ENCODE peak calls at places on chromosomes 13 and 19, in nine cellular contexts. One of them, this sample, is unnamed.

GRCh38 chr19:16462757-16463250 is 9.0 kb downstream of the EPS15L1 start:
- DNase-seq in Caco-2: no peak
- DNase-seq in tibial nerve: no peak
- DNase-seq in fibroblast of the aortic adventitia: no peak
- DNase-seq in cardiac muscle cell: no peak
- DNase-seq in endodermal cell: no peak
- DNase-seq in upper lobe of right lung: no peak
- DNase-seq in lower lobe of right lung: no peak
- DNase-seq in cardiac fibroblast: peak
- DNase-seq in this sample: no peak

GRCh38 chr19:3065675-3066357 is 3.5 kb upstream of the TLE5 start:
- DNase-seq in Caco-2: peak
- DNase-seq in tibial nerve: no peak
- DNase-seq in fibroblast of the aortic adventitia: no peak
- DNase-seq in cardiac muscle cell: no peak
- DNase-seq in endodermal cell: no peak
- DNase-seq in upper lobe of right lung: no peak
- DNase-seq in lower lobe of right lung: no peak
- DNase-seq in cardiac fibroblast: no peak
- DNase-seq in this sample: no peak

GRCh38 chr19:13790354-13790753 is 4.9 kb upstream of the ZSWIM4 start:
- DNase-seq in Caco-2: no peak
- DNase-seq in tibial nerve: no peak
- DNase-seq in fibroblast of the aortic adventitia: no peak
- DNase-seq in cardiac muscle cell: no peak
- DNase-seq in endodermal cell: no peak
- DNase-seq in upper lobe of right lung: no peak
- DNase-seq in lower lobe of right lung: no peak
- DNase-seq in cardiac fibroblast: peak
- DNase-seq in this sample: peak

GRCh38 chr13:97395437-97396136 is 38.4 kb upstream of the RAP2A start:
- DNase-seq in Caco-2: no peak
- DNase-seq in tibial nerve: no peak
- DNase-seq in fibroblast of the aortic adventitia: peak
- DNase-seq in cardiac muscle cell: no peak
- DNase-seq in endodermal cell: no peak
- DNase-seq in upper lobe of right lung: no peak
- DNase-seq in lower lobe of right lung: no peak
- DNase-seq in cardiac fibroblast: peak
- DNase-seq in this sample: peak

GRCh38 chr19:47839913-47840312 is 18.2 kb downstream of the CRX start:
- DNase-seq in Caco-2: no peak
- DNase-seq in tibial nerve: no peak
- DNase-seq in fibroblast of the aortic adventitia: no peak
- DNase-seq in cardiac muscle cell: peak
- DNase-seq in endodermal cell: peak
- DNase-seq in upper lobe of right lung: no peak
- DNase-seq in lower lobe of right lung: no peak
- DNase-seq in cardiac fibroblast: no peak
- DNase-seq in this sample: no peak

GRCh38 chr19:39045506-39045905 is 13.2 kb upstream of the FBXO27 start:
- DNase-seq in Caco-2: no peak
- DNase-seq in tibial nerve: no peak
- DNase-seq in fibroblast of the aortic adventitia: no peak
- DNase-seq in cardiac muscle cell: no peak
- DNase-seq in endodermal cell: no peak
- DNase-seq in upper lobe of right lung: no peak
- DNase-seq in lower lobe of right lung: no peak
- DNase-seq in cardiac fibroblast: no peak
- DNase-seq in this sample: no peak

GRCh38 chr19:47227347-47228167 is 3.4 kb downstream of the BBC3 start:
- DNase-seq in Caco-2: peak
- DNase-seq in tibial nerve: peak
- DNase-seq in fibroblast of the aortic adventitia: peak
- DNase-seq in cardiac muscle cell: peak
- DNase-seq in endodermal cell: peak
- DNase-seq in upper lobe of right lung: peak
- DNase-seq in lower lobe of right lung: peak
- DNase-seq in cardiac fibroblast: peak
- DNase-seq in this sample: peak

GRCh38 chr13:81987677-81988357 is 1646.9 kb upstream of the SPRY2 start:
- DNase-seq in Caco-2: no peak
- DNase-seq in tibial nerve: no peak
- DNase-seq in fibroblast of the aortic adventitia: no peak
- DNase-seq in cardiac muscle cell: no peak
- DNase-seq in endodermal cell: peak
- DNase-seq in upper lobe of right lung: no peak
- DNase-seq in lower lobe of right lung: no peak
- DNase-seq in cardiac fibroblast: no peak
- DNase-seq in this sample: no peak

GRCh38 chr19:28840891-28841290 is 372.1 kb downstream of the UQCRFS1 start:
- DNase-seq in Caco-2: no peak
- DNase-seq in tibial nerve: no peak
- DNase-seq in fibroblast of the aortic adventitia: no peak
- DNase-seq in cardiac muscle cell: no peak
- DNase-seq in endodermal cell: no peak
- DNase-seq in upper lobe of right lung: no peak
- DNase-seq in lower lobe of right lung: no peak
- DNase-seq in cardiac fibroblast: no peak
- DNase-seq in this sample: no peak

GRCh38 chr19:44753932-44754742 is 5.6 kb downstream of the BCL3 start:
- DNase-seq in Caco-2: peak
- DNase-seq in tibial nerve: peak
- DNase-seq in fibroblast of the aortic adventitia: peak
- DNase-seq in cardiac muscle cell: peak
- DNase-seq in endodermal cell: peak
- DNase-seq in upper lobe of right lung: peak
- DNase-seq in lower lobe of right lung: peak
- DNase-seq in cardiac fibroblast: peak
- DNase-seq in this sample: peak

GRCh38 chr13:27638521-27638920 is 16.8 kb downstream of the POLR1D start:
- DNase-seq in Caco-2: no peak
- DNase-seq in tibial nerve: no peak
- DNase-seq in fibroblast of the aortic adventitia: peak
- DNase-seq in cardiac muscle cell: no peak
- DNase-seq in endodermal cell: no peak
- DNase-seq in upper lobe of right lung: no peak
- DNase-seq in lower lobe of right lung: no peak
- DNase-seq in cardiac fibroblast: peak
- DNase-seq in this sample: no peak

GRCh38 chr19:33628921-33629825 is 7.4 kb downstream of the CHST8 start:
- DNase-seq in Caco-2: no peak
- DNase-seq in tibial nerve: no peak
- DNase-seq in fibroblast of the aortic adventitia: no peak
- DNase-seq in cardiac muscle cell: no peak
- DNase-seq in endodermal cell: no peak
- DNase-seq in upper lobe of right lung: no peak
- DNase-seq in lower lobe of right lung: no peak
- DNase-seq in cardiac fibroblast: no peak
- DNase-seq in this sample: no peak

GRCh38 chr13:99363949-99364348 is 56.8 kb upstream of the GPR183 start:
- DNase-seq in Caco-2: no peak
- DNase-seq in tibial nerve: no peak
- DNase-seq in fibroblast of the aortic adventitia: no peak
- DNase-seq in cardiac muscle cell: no peak
- DNase-seq in endodermal cell: no peak
- DNase-seq in upper lobe of right lung: no peak
- DNase-seq in lower lobe of right lung: no peak
- DNase-seq in cardiac fibroblast: no peak
- DNase-seq in this sample: no peak

GRCh38 chr19:18364826-18365528 is 21.0 kb upstream of the GDF15 start:
- DNase-seq in Caco-2: peak
- DNase-seq in tibial nerve: no peak
- DNase-seq in fibroblast of the aortic adventitia: peak
- DNase-seq in cardiac muscle cell: peak
- DNase-seq in endodermal cell: no peak
- DNase-seq in upper lobe of right lung: peak
- DNase-seq in lower lobe of right lung: peak
- DNase-seq in cardiac fibroblast: peak
- DNase-seq in this sample: peak

GRCh38 chr13:64755961-64756360 is 2474.2 kb downstream of the PCDH9 start:
- DNase-seq in Caco-2: no peak
- DNase-seq in tibial nerve: no peak
- DNase-seq in fibroblast of the aortic adventitia: peak
- DNase-seq in cardiac muscle cell: no peak
- DNase-seq in endodermal cell: no peak
- DNase-seq in upper lobe of right lung: no peak
- DNase-seq in lower lobe of right lung: no peak
- DNase-seq in cardiac fibroblast: no peak
- DNase-seq in this sample: peak

GRCh38 chr13:84844473-84844872 is 954.7 kb downstream of the SLITRK6 start:
- DNase-seq in Caco-2: peak
- DNase-seq in tibial nerve: no peak
- DNase-seq in fibroblast of the aortic adventitia: no peak
- DNase-seq in cardiac muscle cell: peak
- DNase-seq in endodermal cell: no peak
- DNase-seq in upper lobe of right lung: no peak
- DNase-seq in lower lobe of right lung: no peak
- DNase-seq in cardiac fibroblast: no peak
- DNase-seq in this sample: no peak

GRCh38 chr19:30066781-30067759 is 125.0 kb downstream of the URI1 start:
- DNase-seq in Caco-2: no peak
- DNase-seq in tibial nerve: no peak
- DNase-seq in fibroblast of the aortic adventitia: no peak
- DNase-seq in cardiac muscle cell: no peak
- DNase-seq in endodermal cell: peak
- DNase-seq in upper lobe of right lung: peak
- DNase-seq in lower lobe of right lung: peak
- DNase-seq in cardiac fibroblast: no peak
- DNase-seq in this sample: no peak

GRCh38 chr13:24039621-24040475 is 120.7 kb upstream of the SPATA13 start:
- DNase-seq in Caco-2: no peak
- DNase-seq in tibial nerve: no peak
- DNase-seq in fibroblast of the aortic adventitia: no peak
- DNase-seq in cardiac muscle cell: no peak
- DNase-seq in endodermal cell: no peak
- DNase-seq in upper lobe of right lung: no peak
- DNase-seq in lower lobe of right lung: no peak
- DNase-seq in cardiac fibroblast: no peak
- DNase-seq in this sample: no peak

GRCh38 chr13:51262501-51263211 is 40.5 kb downstream of the FAM124A start:
- DNase-seq in Caco-2: peak
- DNase-seq in tibial nerve: no peak
- DNase-seq in fibroblast of the aortic adventitia: no peak
- DNase-seq in cardiac muscle cell: peak
- DNase-seq in endodermal cell: no peak
- DNase-seq in upper lobe of right lung: no peak
- DNase-seq in lower lobe of right lung: no peak
- DNase-seq in cardiac fibroblast: peak
- DNase-seq in this sample: no peak
- TF ChIP-seq CTCF in Caco-2: peak
- TF ChIP-seq CTCF in tibial nerve: no peak
- TF ChIP-seq CTCF in fibroblast of the aortic adventitia: peak
- TF ChIP-seq CTCF in cardiac muscle cell: peak
- TF ChIP-seq CTCF in endodermal cell: peak
- TF ChIP-seq CTCF in upper lobe of right lung: no peak
- TF ChIP-seq CTCF in lower lobe of right lung: no peak
- TF ChIP-seq CTCF in cardiac fibroblast: peak
- TF ChIP-seq CTCF in this sample: peak

DNA sequence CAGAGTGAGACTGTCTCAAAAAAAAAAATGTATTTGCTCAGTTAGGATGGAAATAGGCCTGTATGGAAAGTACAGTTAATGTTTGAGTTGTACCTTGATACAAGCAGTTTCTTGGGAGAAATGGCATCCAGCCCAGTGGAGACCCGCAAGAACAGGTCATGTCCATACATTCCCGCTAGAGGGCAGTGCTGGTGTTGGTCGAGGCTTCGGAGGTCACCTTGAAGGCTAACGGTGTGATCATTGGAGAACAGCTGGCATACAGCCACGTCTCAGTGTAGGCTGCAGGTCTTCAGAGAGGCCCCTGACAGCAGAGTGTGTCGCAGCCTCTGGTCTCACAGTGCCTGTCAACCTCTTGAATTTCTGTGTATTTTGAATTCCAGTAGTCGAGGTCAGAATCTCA is 7.5 kb downstream of the ZNF610 start:
- DNase-seq in Caco-2: peak
- DNase-seq in tibial nerve: no peak
- DNase-seq in fibroblast of the aortic adventitia: peak
- DNase-seq in cardiac muscle cell: peak
- DNase-seq in endodermal cell: peak
- DNase-seq in upper lobe of right lung: no peak
- DNase-seq in lower lobe of right lung: no peak
- DNase-seq in cardiac fibroblast: peak
- DNase-seq in this sample: peak
- H3K4me3 ChIP-seq in Caco-2: no peak
- H3K4me3 ChIP-seq in tibial nerve: no peak
- H3K4me3 ChIP-seq in fibroblast of the aortic adventitia: no peak
- H3K4me3 ChIP-seq in cardiac muscle cell: no peak
- H3K4me3 ChIP-seq in endodermal cell: no peak
- H3K4me3 ChIP-seq in upper lobe of right lung: no peak
- H3K4me3 ChIP-seq in lower lobe of right lung: no peak
- H3K4me3 ChIP-seq in cardiac fibroblast: no peak
- H3K4me3 ChIP-seq in this sample: no peak

GRCh38 chr13:55001881-55002280 is 1973.3 kb downstream of the OLFM4 start:
- DNase-seq in Caco-2: no peak
- DNase-seq in tibial nerve: no peak
- DNase-seq in fibroblast of the aortic adventitia: no peak
- DNase-seq in cardiac muscle cell: no peak
- DNase-seq in endodermal cell: no peak
- DNase-seq in upper lobe of right lung: no peak
- DNase-seq in lower lobe of right lung: no peak
- DNase-seq in cardiac fibroblast: no peak
- DNase-seq in this sample: no peak

GRCh38 chr13:55000844-55001243 is 1972.2 kb downstream of the OLFM4 start:
- DNase-seq in Caco-2: no peak
- DNase-seq in tibial nerve: no peak
- DNase-seq in fibroblast of the aortic adventitia: no peak
- DNase-seq in cardiac muscle cell: no peak
- DNase-seq in endodermal cell: peak
- DNase-seq in upper lobe of right lung: no peak
- DNase-seq in lower lobe of right lung: no peak
- DNase-seq in cardiac fibroblast: no peak
- DNase-seq in this sample: no peak

DNA sequence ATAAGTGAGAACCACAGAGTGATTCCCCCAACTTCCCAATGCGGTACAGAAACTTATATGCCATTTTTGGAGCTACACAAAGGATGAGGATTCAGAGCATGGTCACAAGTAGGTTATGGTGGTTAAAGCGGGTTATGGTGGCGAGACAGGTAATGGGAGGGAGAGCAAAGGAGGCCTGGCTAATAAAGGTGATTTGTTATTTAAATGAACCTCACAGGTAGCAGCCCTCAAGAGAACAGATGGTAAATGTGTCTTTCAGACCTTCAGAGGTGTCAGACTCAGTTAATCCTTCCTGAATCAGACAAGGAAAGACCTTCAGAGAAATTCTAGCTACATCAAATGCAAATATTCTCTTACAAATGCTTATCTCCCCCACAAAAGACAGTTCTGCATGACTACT is 1971.4 kb downstream of the OLFM4 start:
- DNase-seq in Caco-2: no peak
- DNase-seq in tibial nerve: no peak
- DNase-seq in fibroblast of the aortic adventitia: no peak
- DNase-seq in cardiac muscle cell: no peak
- DNase-seq in endodermal cell: peak
- DNase-seq in upper lobe of right lung: no peak
- DNase-seq in lower lobe of right lung: no peak
- DNase-seq in cardiac fibroblast: no peak
- DNase-seq in this sample: no peak
- TF ChIP-seq CTCF in Caco-2: no peak
- TF ChIP-seq CTCF in tibial nerve: no peak
- TF ChIP-seq CTCF in fibroblast of the aortic adventitia: no peak
- TF ChIP-seq CTCF in cardiac muscle cell: no peak
- TF ChIP-seq CTCF in endodermal cell: no peak
- TF ChIP-seq CTCF in upper lobe of right lung: no peak
- TF ChIP-seq CTCF in lower lobe of right lung: no peak
- TF ChIP-seq CTCF in cardiac fibroblast: no peak
- TF ChIP-seq CTCF in this sample: no peak

GRCh38 chr13:39034085-39034484 is 3.8 kb downstream of the PROSER1 start:
- DNase-seq in Caco-2: no peak
- DNase-seq in tibial nerve: no peak
- DNase-seq in fibroblast of the aortic adventitia: no peak
- DNase-seq in cardiac muscle cell: no peak
- DNase-seq in endodermal cell: no peak
- DNase-seq in upper lobe of right lung: no peak
- DNase-seq in lower lobe of right lung: no peak
- DNase-seq in cardiac fibroblast: no peak
- DNase-seq in this sample: no peak
- H3K4me3 ChIP-seq in Caco-2: no peak
- H3K4me3 ChIP-seq in tibial nerve: no peak
- H3K4me3 ChIP-seq in fibroblast of the aortic adventitia: no peak
- H3K4me3 ChIP-seq in cardiac muscle cell: no peak
- H3K4me3 ChIP-seq in endodermal cell: no peak
- H3K4me3 ChIP-seq in upper lobe of right lung: no peak
- H3K4me3 ChIP-seq in lower lobe of right lung: no peak
- H3K4me3 ChIP-seq in cardiac fibroblast: no peak
- H3K4me3 ChIP-seq in this sample: no peak